ENCODE peak calls at places on chromosomes 6 and 20, in four cellular contexts. T is tibial nerve, L is spleen, I is prostate gland. O is an unnamed sample.

GRCh38 chr6:24985313-24985712 is 49.6 kb upstream of the RIPOR2 start:
- DNase-seq in T (no peak), L (no peak), I (peak; percentile 24), O (no peak)

GRCh38 chr20:51195419-51195901 is 172.6 kb upstream of the KCNG1 start:
- DNase-seq in T (no peak), L (no peak), I (no peak), O (no peak)

GRCh38 chr20:63462244-63462643 is 10.2 kb downstream of the KCNQ2 start:
- DNase-seq in T (no peak), L (no peak), I (no peak), O (no peak)

GRCh38 chr20:35395728-35396127 is 16.0 kb downstream of the UQCC1 start:
- DNase-seq in T (no peak), L (no peak), I (no peak), O (no peak)

GRCh38 chr20:37697314-37697713 is 3.5 kb downstream of the CTNNBL1 start:
- DNase-seq in T (no peak), L (no peak), I (no peak), O (no peak)

GRCh38 chr6:3164388-3164787 is 7.0 kb upstream of the TUBB2A start:
- DNase-seq in T (no peak), L (no peak), I (no peak), O (no peak)

GRCh38 chr6:112827793-112828192 is 480.7 kb downstream of the RFPL4B start:
- DNase-seq in T (no peak), L (no peak), I (no peak), O (peak; percentile 50)

GRCh38 chr6:27495386-27496135 is 22.7 kb upstream of the ZNF184 start:
- DNase-seq in T (peak; percentile 33), L (no peak), I (no peak), O (no peak)

GRCh38 chr6:20811112-20811746 is 277.0 kb downstream of the CDKAL1 start:
- DNase-seq in T (no peak), L (no peak), I (no peak), O (no peak)

GRCh38 chr6:33696538-33697518 is 14.7 kb downstream of the UQCC2 start:
- DNase-seq in T (no peak), L (peak; percentile 86), I (peak; percentile 70), O (no peak)

GRCh38 chr6:42375905-42376304 is 75.8 kb downstream of the TRERF1 start:
- DNase-seq in T (no peak), L (no peak), I (no peak), O (no peak)

GRCh38 chr20:34941224-34941623 is 14.4 kb downstream of the GSS start:
- DNase-seq in T (no peak), L (no peak), I (no peak), O (no peak)

GRCh38 chr6:140285471-140285870 is 911.0 kb upstream of the CITED2 start:
- DNase-seq in T (no peak), L (no peak), I (no peak), O (no peak)

GRCh38 chr6:129069006-129069405 is 186.1 kb downstream of the LAMA2 start:
- DNase-seq in T (no peak), L (no peak), I (no peak), O (no peak)

GRCh38 chr6:170022827-170023619 is 267.9 kb downstream of the DLL1 start:
- DNase-seq in T (no peak), L (no peak), I (no peak), O (no peak)

GRCh38 chr6:136517002-136517401 is 33.2 kb downstream of the MAP7 start:
- DNase-seq in T (no peak), L (no peak), I (no peak), O (no peak)

GRCh38 chr6:30615219-30615957 is 1.7 kb downstream of the PPP1R10 start:
- DNase-seq in T (no peak), L (no peak), I (peak; percentile 50), O (no peak)

GRCh38 chr6:7978736-7979135 is 68.1 kb upstream of the TXNDC5 start:
- DNase-seq in T (no peak), L (no peak), I (no peak), O (no peak)

GRCh38 chr20:41167118-41167470 is 29.8 kb downstream of the PLCG1 start:
- DNase-seq in T (no peak), L (peak; percentile 47), I (no peak), O (peak; percentile 21)

GRCh38 chr20:57882451-57883161 is 172.8 kb upstream of the PMEPA1 start:
- DNase-seq in T (no peak), L (no peak), I (no peak), O (no peak)

GRCh38 chr6:134938896-134939295 is 11.0 kb downstream of the ALDH8A1 start:
- DNase-seq in T (no peak), L (no peak), I (no peak), O (no peak)

DNA sequence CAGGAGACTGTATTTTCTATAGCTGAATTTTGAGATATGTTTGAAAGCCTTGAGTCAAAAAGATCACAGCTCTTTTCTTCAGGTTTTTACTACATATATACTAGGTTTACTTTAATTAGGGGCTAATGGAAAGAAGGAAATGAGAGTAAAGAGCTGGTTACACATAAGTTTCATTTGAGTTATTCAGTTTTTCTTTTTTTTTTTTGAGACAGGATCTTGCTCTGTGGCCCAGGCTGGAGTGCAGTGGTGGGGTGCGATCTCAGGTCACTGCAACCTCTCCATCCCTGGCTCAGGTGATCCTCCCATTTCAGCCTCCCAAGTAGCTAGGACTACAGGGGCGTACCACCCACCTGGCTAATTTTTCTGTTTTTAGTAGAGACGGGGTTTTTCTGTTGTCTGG is 4.8 kb downstream of the ARFGEF2 start:
- DNase-seq in T (no peak), L (no peak), I (no peak), O (no peak)
- H3K4me3 ChIP-seq in T (no peak overlapping the region), L (no peak overlapping the region), I (no peak overlapping the region), O (no peak overlapping the region)

DNA sequence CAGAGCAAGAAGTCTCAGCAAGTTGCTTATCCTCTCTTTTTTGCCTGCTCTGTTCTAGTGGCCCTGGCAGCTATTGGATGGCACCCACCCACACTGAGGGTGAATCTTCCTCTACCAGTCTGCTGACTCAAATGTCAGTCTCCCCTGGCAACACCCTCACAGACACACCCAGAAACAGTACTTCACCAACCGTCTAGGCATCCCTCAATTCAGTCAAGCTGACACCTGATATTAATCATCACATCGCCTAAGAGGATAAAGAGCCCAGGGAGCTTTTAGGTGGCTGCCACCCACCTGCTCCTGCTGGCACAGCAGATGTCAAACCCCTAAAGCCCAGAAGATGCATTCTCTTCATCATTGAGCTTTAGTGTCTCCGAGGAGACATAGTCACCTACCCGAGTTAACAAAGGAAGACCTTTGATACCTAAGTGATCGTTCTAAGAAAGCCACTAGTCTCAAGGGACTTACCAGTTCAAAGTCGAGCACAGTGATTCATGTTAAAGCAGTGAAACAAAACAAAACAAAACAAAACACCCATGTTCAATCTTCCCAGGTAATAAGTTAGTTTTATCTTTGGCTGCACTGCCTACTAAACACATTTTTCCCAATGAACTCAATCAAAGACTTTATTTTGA is 97.7 kb upstream of the KCNQ5 start:
- DNase-seq in T (no peak), L (no peak), I (no peak), O (no peak)
- TF ChIP-seq POLR2A in T (no peak), L (no peak), I (no peak), O (no peak)

DNA sequence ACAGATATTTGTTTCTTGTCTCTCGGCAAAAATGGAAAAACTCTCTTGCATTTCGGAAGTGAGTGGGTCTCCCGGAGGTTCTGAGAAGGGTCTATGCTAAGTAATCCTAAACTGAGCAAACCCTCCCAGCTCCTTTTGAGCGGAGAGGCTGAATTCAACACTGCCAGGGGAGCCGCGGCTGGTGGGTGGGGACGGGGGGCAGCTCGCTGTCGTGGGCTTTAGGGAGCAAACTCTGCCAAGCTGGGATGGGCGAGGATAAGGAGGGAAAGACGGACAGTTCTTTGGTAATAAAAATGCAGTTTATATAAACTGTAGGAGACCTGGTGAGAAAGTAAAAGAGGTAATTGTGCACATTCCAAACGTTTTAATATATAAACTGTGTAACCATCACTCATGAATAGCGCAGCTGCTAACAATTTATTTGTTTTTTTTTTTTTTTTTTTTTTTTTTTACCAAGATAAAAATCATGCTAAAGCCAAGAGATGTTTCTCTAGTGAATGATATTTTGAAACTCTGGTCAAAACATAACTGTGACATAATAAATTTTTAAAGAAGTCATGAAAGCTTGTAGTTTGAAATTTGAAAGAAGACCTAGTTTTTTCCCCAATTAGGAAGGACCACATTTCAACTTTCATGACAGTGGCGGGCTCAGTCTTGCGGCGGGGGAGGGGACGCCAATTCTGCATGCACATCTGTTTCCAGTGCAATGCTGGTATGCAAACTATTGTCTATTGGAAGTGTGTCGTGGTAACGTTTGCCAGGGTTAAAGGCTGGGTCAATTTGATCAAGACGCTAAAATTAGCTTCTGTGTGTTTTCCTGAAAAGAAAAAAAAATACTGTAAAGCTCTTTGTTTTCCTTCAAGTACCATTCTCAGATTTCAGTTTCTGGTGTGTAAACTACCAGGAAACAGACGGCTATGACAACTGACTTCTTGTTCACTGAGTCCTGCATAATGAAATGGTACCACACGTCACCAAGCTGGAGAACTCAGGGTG is 211.8 kb downstream of the FOXC1 start:
- DNase-seq in T (no peak), L (no peak), I (no peak), O (no peak)
- H3K4me3 ChIP-seq in T (peak overlapping the region; percentile 4), L (no peak overlapping the region), I (no peak overlapping the region), O (no peak overlapping the region)

GRCh38 chr6:142302427-142303190 is 802 bp downstream of the ADGRG6 start:
- DNase-seq in T (no peak), L (no peak), I (peak; percentile 51), O (peak; percentile 64)

GRCh38 chr6:142300302-142300701 is 1.5 kb upstream of the ADGRG6 start:
- DNase-seq in T (no peak), L (no peak), I (no peak), O (no peak)

GRCh38 chr6:142300758-142301251 is 1.0 kb upstream of the ADGRG6 start:
- DNase-seq in T (no peak), L (no peak), I (peak; percentile 29), O (peak; percentile 59)

GRCh38 chr6:142303191-142303564 is 1.4 kb downstream of the ADGRG6 start:
- DNase-seq in T (no peak), L (no peak), I (no peak), O (no peak)

GRCh38 chr6:142301421-142302391 is at the start of gene ADGRG6:
- DNase-seq in T (no peak), L (peak; percentile 83), I (peak; percentile 39), O (peak; percentile 89)
- TF ChIP-seq POLR2A in T (no peak), L (no peak), I (peak; percentile 33), O (peak; percentile 81)

O was measured in right lobe of liver.